ENCODE peak calls at places on chromosomes 13 and 19, in six cellular contexts. I is retinal pigment epithelial cell, C is Peyer's patch, M is endodermal cell, X is K562, Q is colonic mucosa. O is an unnamed sample.

GRCh38 chr13:67740871-67741475 is 510.8 kb upstream of the PCDH9 start:
- DNase-seq in I (no peak), C (no peak), M (no peak), X (no peak), Q (no peak), O (no peak)

GRCh38 chr19:30552593-30552992 is 180.4 kb downstream of the ZNF536 start:
- DNase-seq in I (no peak), C (no peak), M (no peak), X (no peak), Q (no peak), O (no peak)

GRCh38 chr13:50732712-50733111 is 110.8 kb downstream of the DLEU7 start:
- DNase-seq in I (no peak), C (no peak), M (no peak), X (no peak), Q (no peak), O (no peak)

GRCh38 chr19:14433454-14434156 is 499 bp downstream of the PKN1 start:
- DNase-seq in I (no peak), C (peak), M (peak), X (no peak), Q (peak), O (no peak)

GRCh38 chr19:40136818-40137217 is 46.1 kb upstream of the ZNF780A start:
- DNase-seq in I (no peak), C (no peak), M (no peak), X (no peak), Q (no peak), O (no peak)

GRCh38 chr13:110682746-110683145 is 23.2 kb downstream of the CARS2 start:
- DNase-seq in I (no peak), C (no peak), M (no peak), X (no peak), Q (no peak), O (no peak)

GRCh38 chr13:79062291-79062690 is 343.8 kb downstream of the RBM26 start:
- DNase-seq in I (no peak), C (no peak), M (no peak), X (no peak), Q (no peak), O (no peak)

GRCh38 chr13:22073718-22074117 is 402.8 kb downstream of the FGF9 start:
- DNase-seq in I (no peak), C (no peak), M (no peak), X (no peak), Q (no peak), O (no peak)

GRCh38 chr13:33202644-33203169 is 82.8 kb downstream of the STARD13 start:
- DNase-seq in I (no peak), C (no peak), M (no peak), X (no peak), Q (no peak), O (no peak)

GRCh38 chr13:95100525-95101121 is 200.6 kb downstream of the ABCC4 start:
- DNase-seq in I (no peak), C (no peak), M (no peak), X (no peak), Q (no peak), O (no peak)

DNA sequence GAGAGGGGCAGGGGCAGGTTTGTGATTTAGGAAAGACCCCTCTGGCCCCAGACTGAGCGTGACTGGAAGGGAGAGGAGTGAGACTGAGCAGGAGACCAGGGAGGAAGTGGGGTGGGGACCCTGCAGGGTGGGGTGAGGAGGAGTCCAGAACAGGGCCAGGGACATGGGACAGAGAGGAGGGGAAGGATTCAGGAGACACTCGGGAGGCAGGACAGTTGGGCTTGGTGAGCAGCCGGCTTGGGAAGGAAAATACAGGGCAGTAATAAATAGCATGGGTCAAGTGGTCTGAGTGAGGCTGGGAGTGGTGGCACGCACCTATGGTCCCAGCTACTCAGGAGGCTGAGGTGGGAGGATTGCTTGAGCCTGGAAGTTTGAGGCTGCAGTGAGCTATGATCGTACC is 9.4 kb downstream of the FOSB start:
- DNase-seq in I (no peak), C (no peak), M (no peak), X (no peak), Q (no peak), O (no peak)
- H3K4me3 ChIP-seq in I (no peak), C (no peak), M (no peak), X (no peak), Q (no peak), O (no peak)

GRCh38 chr13:45295536-45295935 is 45.4 kb downstream of the TPT1 start:
- DNase-seq in I (no peak), C (no peak), M (peak), X (no peak), Q (no peak), O (peak)

GRCh38 chr13:45298206-45298505 is 42.8 kb downstream of the TPT1 start:
- DNase-seq in I (no peak), C (no peak), M (no peak), X (no peak), Q (no peak), O (no peak)

GRCh38 chr13:45297456-45298205 is 43.4 kb downstream of the TPT1 start:
- DNase-seq in I (peak), C (no peak), M (no peak), X (no peak), Q (no peak), O (no peak)

GRCh38 chr13:45299194-45299593 is 41.8 kb downstream of the TPT1 start:
- DNase-seq in I (no peak), C (no peak), M (no peak), X (no peak), Q (no peak), O (peak)

DNA sequence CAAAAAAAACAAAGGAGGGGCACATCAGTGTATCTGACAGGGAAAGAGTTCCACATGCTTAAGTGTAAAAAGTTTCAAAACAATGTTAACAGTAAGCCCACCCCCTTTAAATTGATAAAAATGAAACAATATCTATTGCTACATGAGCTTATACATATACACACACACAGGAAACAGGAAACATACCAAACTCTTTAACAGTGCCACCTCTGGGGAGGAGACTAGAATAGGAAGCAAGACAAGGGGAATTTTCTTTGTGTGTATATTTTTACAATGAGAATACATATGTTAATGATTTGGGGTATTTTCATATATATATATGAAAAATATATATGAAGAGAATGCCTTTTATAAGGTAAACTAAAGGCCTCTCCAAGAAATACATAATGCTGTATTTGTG is 44.7 kb downstream of the TPT1 start:
- DNase-seq in I (no peak), C (no peak), M (no peak), X (no peak), Q (no peak), O (no peak)
- TF ChIP-seq CTCF in I (no peak), C (no peak), M (no peak), X (no peak), Q (no peak), O (no peak)

DNA sequence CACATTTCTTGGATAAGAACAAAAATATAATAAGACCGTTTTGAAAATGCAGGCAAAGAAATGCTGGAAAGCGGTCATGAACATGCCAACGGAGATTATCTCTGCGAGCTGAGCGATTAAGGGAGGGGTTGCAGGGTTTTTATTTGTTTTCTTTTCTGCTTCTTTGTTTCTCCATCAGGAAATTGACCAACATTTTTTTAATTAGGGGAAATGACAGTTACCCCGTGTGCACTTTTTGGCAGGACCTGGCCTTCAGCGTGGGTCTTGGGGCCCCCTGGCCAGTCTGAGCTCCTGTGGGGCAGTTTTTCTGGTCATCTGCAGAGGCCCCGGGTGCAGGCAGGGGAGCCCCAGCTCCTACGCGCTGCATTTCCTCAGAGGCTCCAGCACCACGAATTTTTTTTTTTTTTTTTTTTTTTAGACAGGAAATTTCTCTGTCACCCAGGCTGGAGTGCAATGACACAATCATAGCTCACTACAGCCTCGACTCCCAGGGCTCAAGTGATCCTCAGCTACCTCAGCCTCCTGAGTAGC is 31.3 kb upstream of the HOMER3 start:
- DNase-seq in I (peak), C (no peak), M (no peak), X (no peak), Q (no peak), O (no peak)
- H3K4me3 ChIP-seq in I (no peak), C (no peak), M (no peak), X (no peak), Q (no peak), O (no peak)

DNA sequence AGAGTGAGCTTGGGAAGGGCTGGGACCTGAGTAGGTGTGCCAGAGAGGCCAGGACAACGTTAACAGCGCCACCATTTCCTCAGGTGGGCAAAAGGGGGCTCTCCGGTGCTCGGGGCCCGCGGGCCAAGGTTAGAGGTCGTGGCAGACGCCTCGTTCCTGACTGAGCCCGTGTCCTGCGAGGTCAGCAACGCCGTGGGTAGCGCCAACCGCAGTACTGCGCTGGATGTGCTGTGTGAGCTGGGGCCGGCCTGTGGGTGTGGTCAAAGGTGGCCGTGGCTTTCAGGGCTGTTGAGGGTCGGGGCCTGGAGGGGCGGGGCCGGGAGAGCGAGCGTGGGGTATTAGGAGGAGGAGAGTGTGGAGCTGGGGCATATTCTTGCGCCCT is 3.7 kb downstream of the KIRREL2 start:
- DNase-seq in I (no peak), C (no peak), M (peak), X (no peak), Q (no peak), O (no peak)
- TF ChIP-seq CTCF in I (no peak), C (no peak), M (peak), X (no peak), Q (no peak), O (no peak)

DNA sequence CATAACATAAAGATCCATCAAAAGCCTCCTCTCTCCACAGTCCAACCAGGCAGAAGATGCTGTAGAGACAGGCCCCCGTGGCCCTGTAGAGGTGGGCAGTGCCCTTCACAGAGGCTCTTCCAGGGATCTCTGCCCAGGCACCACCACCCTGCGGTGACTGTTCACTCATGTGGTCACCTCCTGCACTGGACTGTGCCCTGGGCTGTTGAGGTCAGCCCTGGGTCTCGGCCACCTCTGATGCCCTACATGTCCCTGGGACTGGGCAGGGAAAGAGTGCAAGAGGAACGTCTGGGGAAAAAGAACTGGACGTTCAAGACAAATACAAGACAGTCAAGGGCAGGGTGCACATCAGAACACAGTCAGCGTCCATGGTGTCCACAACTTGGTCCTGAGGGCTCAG is 22.3 kb downstream of the PEPD start:
- DNase-seq in I (no peak), C (peak), M (no peak), X (no peak), Q (no peak), O (no peak)
- H3K4me3 ChIP-seq in I (no peak), C (no peak), M (no peak), X (no peak), Q (no peak), O (no peak)

DNA sequence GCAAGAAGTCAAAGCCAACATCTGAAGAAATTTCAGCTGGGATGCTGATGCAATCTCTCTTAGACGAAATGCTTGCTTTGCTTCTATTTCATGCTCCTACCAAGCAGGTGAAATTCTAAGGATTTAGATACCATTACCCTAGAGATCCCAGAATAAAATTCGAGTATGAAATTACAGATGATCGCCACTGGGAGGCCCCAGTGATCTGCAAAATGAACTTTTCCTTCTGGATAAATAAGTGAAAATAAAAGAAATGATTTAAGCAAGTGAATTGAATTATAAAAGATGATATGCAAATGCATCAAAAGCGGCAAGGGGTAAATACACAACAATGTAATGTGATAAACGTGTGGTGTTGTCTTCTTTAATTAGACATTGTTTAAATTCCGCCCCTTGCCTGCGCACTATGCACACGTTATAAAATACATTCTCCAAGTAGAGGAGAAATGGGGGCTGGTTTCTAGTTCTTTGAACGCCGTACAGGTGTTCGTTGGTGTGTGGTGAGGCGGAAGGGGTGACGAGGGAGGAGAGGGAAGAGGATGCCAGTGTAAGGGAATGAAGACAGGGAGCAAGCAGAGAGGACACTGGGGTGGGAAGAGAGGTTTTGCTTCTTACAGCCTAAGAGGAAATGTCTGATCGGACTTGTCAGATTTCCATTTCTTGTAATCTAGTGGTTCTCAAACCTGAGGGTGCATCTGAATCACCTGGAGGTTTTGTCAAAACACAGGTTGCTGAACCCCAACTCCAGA is 58.0 kb downstream of the ERCC5 start:
- DNase-seq in I (no peak), C (no peak), M (peak), X (peak), Q (no peak), O (peak)
- TF ChIP-seq CTCF in I (peak), C (no peak), M (peak), X (peak), Q (no peak), O (peak)

GRCh38 chr19:42422576-42423461 is 4.4 kb downstream of the LIPE start:
- DNase-seq in I (no peak), C (peak), M (peak), X (no peak), Q (peak), O (no peak)
- H3K4me3 ChIP-seq in I (peak), C (peak), M (peak), X (no peak), Q (peak), O (peak)

GRCh38 chr13:44437356-44438233 is 64.0 kb downstream of the SERP2 start:
- DNase-seq in I (no peak), C (no peak), M (peak), X (no peak), Q (no peak), O (no peak)
- TF ChIP-seq CTCF in I (peak), C (no peak), M (peak), X (peak), Q (peak), O (peak)

GRCh38 chr13:26760835-26761582 is 423 bp upstream of the GPR12 start:
- DNase-seq in I (no peak), C (no peak), M (peak), X (no peak), Q (no peak), O (no peak)
- H3K4me3 ChIP-seq in I (no peak), C (peak), M (no peak), X (no peak), Q (no peak), O (no peak)

O was measured in astrocyte of the cerebellum.